ENCODE peak calls at places on chromosome 3, in four cellular contexts. R, E, V and G are unnamed samples.

GRCh38 chr3:41338276-41338675 is 139.0 kb downstream of the CTNNB1 start:
- DNase-seq in V (no peak), E (no peak), R (no peak), G (peak)

GRCh38 chr3:105791134-105791533 is 77.7 kb downstream of the CBLB start:
- DNase-seq in V (no peak), R (no peak), E (no peak), G (no peak)

GRCh38 chr3:139389552-139390368 is at the start of gene COPB2:
- DNase-seq in R (peak), E (peak), V (peak), G (peak)

GRCh38 chr3:119628816-119629445 is 31.2 kb downstream of the PLA1A start:
- DNase-seq in E (peak), R (no peak), V (no peak), G (no peak)

GRCh38 chr3:195566797-195567196 is 16.9 kb downstream of the APOD start:
- DNase-seq in R (no peak), V (peak), E (no peak), G (no peak)

GRCh38 chr3:123802007-123802630 is 82.0 kb downstream of the MYLK start:
- DNase-seq in E (no peak), V (no peak), R (no peak), G (no peak)

GRCh38 chr3:42701371-42702065 is 1.1 kb downstream of the HHATL start:
- DNase-seq in R (peak), E (peak), V (peak), G (no peak)

GRCh38 chr3:171480526-171480925 is 20.3 kb upstream of the TNIK start:
- DNase-seq in R (no peak), V (no peak), E (no peak), G (no peak)

GRCh38 chr3:46915297-46915822 is 37.8 kb downstream of the PTH1R start:
- DNase-seq in V (no peak), R (no peak), E (no peak), G (no peak)

GRCh38 chr3:124078978-124079911 is 87.3 kb upstream of the ROPN1 start:
- DNase-seq in V (no peak), R (no peak), E (no peak), G (no peak)

GRCh38 chr3:119702530-119703527 is at the start of gene CFAP91:
- DNase-seq in E (peak), R (peak), V (peak), G (peak)

GRCh38 chr3:128432301-128432897 is 34.3 kb downstream of the DNAJB8 start:
- DNase-seq in E (no peak), R (no peak), V (no peak), G (no peak)

GRCh38 chr3:188067932-188068331 is 86.0 kb upstream of the LPP start:
- DNase-seq in V (no peak), R (no peak), E (no peak), G (no peak)

GRCh38 chr3:63809607-63810006 is 9.5 kb upstream of the C3orf49 start:
- DNase-seq in R (no peak), E (no peak), V (no peak), G (no peak)